ENCODE peak calls at places on chromosomes 6 and 20, in eight cellular contexts. J is NCI-H1092 treated with DMSO at 0.1 percent for 48 hours; L is HFFc6; B is GM12892; R is EL; Q is stimulated activated CD4-positive, alpha-beta T cell treated with anti-CD3 and anti-CD28 coated beads, Interleukin-12 subunit alpha, Interleukin-12 subunit beta, amount 100 ng/mL, for 4 hours; N is cerebellar cortex; S is Ammon's horn. G is an unnamed sample.

GRCh38 chr20:3777726-3778629 is 3.3 kb downstream of the SPEF1 start:
- DNase-seq in Q (peak), S (peak), B (no peak), N (no peak), R (peak), L (peak), J (no peak), G (no peak)

GRCh38 chr6:44698602-44699001 is 311.1 kb downstream of the CDC5L start:
- DNase-seq in N (no peak), Q (no peak), S (no peak), B (no peak), J (no peak), R (no peak), L (no peak), G (no peak)

GRCh38 chr6:38773338-38773737 is 58.2 kb downstream of the DNAH8 start:
- DNase-seq in S (no peak), J (no peak), Q (no peak), B (no peak), R (peak), L (no peak), N (peak), G (no peak)

GRCh38 chr20:17343631-17344447 is 117.0 kb downstream of the PCSK2 start:
- DNase-seq in J (no peak), N (no peak), S (peak), L (no peak), Q (no peak), R (no peak), B (no peak), G (peak)

GRCh38 chr20:38669688-38670087 is 54.6 kb upstream of the SLC32A1 start:
- DNase-seq in R (no peak), J (no peak), S (no peak), N (no peak), Q (no peak), L (no peak), B (no peak), G (no peak)

GRCh38 chr6:120354452-120355098 is 979.7 kb downstream of the TBC1D32 start:
- DNase-seq in B (no peak), L (no peak), N (no peak), R (no peak), J (no peak), Q (no peak), S (no peak), G (no peak)

GRCh38 chr6:3334579-3334978 is 75.8 kb downstream of the PSMG4 start:
- DNase-seq in R (no peak), Q (no peak), L (no peak), S (peak), B (no peak), J (peak), N (no peak), G (no peak)

GRCh38 chr20:23048283-23049200 is 930 bp downstream of the THBD start:
- DNase-seq in L (no peak), R (peak), S (no peak), N (peak), Q (no peak), B (no peak), J (peak), G (no peak)

GRCh38 chr6:106974337-106974998 is at the start of gene CD24:
- DNase-seq in B (no peak), L (no peak), Q (peak), J (peak), S (peak), R (peak), N (no peak), G (no peak)

GRCh38 chr6:35511183-35511941 is 1.3 kb downstream of the TULP1 start:
- DNase-seq in Q (no peak), B (no peak), S (no peak), R (no peak), J (no peak), N (no peak), L (no peak), G (no peak)

GRCh38 chr6:111096246-111096645 is 8.9 kb downstream of the SLC16A10 start:
- DNase-seq in B (no peak), S (no peak), L (no peak), J (peak), R (no peak), Q (peak), N (no peak), G (no peak)

GRCh38 chr6:116512709-116513108 is 1.3 kb downstream of the CALHM5 start:
- DNase-seq in S (no peak), Q (no peak), J (no peak), R (no peak), N (no peak), B (no peak), L (no peak), G (no peak)

GRCh38 chr6:19413323-19413722 is 423.8 kb upstream of the ID4 start:
- DNase-seq in L (peak), B (no peak), Q (no peak), N (no peak), J (no peak), S (no peak), R (peak), G (no peak)

GRCh38 chr20:25058051-25058796 is at the start of gene ACSS1:
- DNase-seq in J (no peak), S (peak), B (peak), R (peak), N (no peak), L (no peak), Q (peak), G (no peak)

GRCh38 chr6:142058216-142058925 is 74.4 kb upstream of the GJE1 start:
- DNase-seq in S (no peak), L (no peak), Q (no peak), J (no peak), N (no peak), R (no peak), B (no peak), G (no peak)

GRCh38 chr6:36793296-36793912 is 45.8 kb downstream of the CPNE5 start:
- DNase-seq in N (no peak), R (no peak), Q (no peak), J (no peak), S (no peak), L (no peak), B (no peak), G (no peak)

GRCh38 chr6:3512832-3513231 is 56.0 kb upstream of the SLC22A23 start:
- DNase-seq in B (no peak), S (no peak), R (no peak), N (no peak), Q (no peak), L (no peak), J (no peak), G (no peak)

G was measured in fibroblast of the conjunctiva.